ENCODE peak calls at places on chromosomes 2 and 18, in seven cellular contexts. E is activated naive CD4-positive, alpha-beta T cell treated with anti-CD3 and anti-CD28 coated beads, Interleukin-2, amount 10 ng/mL, durations not matched to agents 7 days and 5 days; Y is AG08396; I is Calu3; K is CD8-positive, alpha-beta memory T cell; Z is DMS153; B is cardiac fibroblast. O is an unnamed sample.

GRCh38 chr2:160427629-160428424 is 65.8 kb downstream of the RBMS1 start:
- DNase-seq in E (peak), Y (peak), I (no peak), K (peak), Z (no peak), B (peak), O (no peak)

GRCh38 chr2:38168710-38169480 is 92.9 kb upstream of the CYP1B1 start:
- DNase-seq in E (no peak), Y (no peak), I (no peak), K (no peak), Z (no peak), B (no peak), O (no peak)

GRCh38 chr2:25204190-25204838 is 35.9 kb upstream of the POMC start:
- DNase-seq in E (no peak), Y (no peak), I (no peak), K (no peak), Z (no peak), B (no peak), O (no peak)

GRCh38 chr2:37711308-37711731 is 39.9 kb upstream of the CDC42EP3 start:
- DNase-seq in E (peak), Y (peak), I (peak), K (peak), Z (no peak), B (peak), O (no peak)

GRCh38 chr2:163459986-163460385 is 275.8 kb downstream of the FIGN start:
- DNase-seq in E (no peak), Y (no peak), I (no peak), K (no peak), Z (no peak), B (no peak), O (no peak)

GRCh38 chr2:176473177-176473576 is 203.9 kb downstream of the MTX2 start:
- DNase-seq in E (peak), Y (peak), I (peak), K (no peak), Z (peak), B (peak), O (peak)

GRCh38 chr18:26911840-26912239 is 46.3 kb upstream of the AQP4 start:
- DNase-seq in E (no peak), Y (no peak), I (no peak), K (no peak), Z (no peak), B (no peak), O (no peak)

GRCh38 chr2:168255866-168256265 is 8.5 kb upstream of the STK39 start:
- DNase-seq in E (no peak), Y (no peak), I (no peak), K (no peak), Z (no peak), B (no peak), O (no peak)

GRCh38 chr2:113231064-113231463 is 47.7 kb downstream of the PAX8 start:
- DNase-seq in E (no peak), Y (no peak), I (no peak), K (no peak), Z (no peak), B (no peak), O (no peak)

GRCh38 chr2:232485333-232485756 is 2.3 kb downstream of the ECEL1 start:
- DNase-seq in E (peak), Y (no peak), I (no peak), K (peak), Z (no peak), B (no peak), O (no peak)

GRCh38 chr18:77062518-77063003 is 70.0 kb downstream of the MBP start:
- DNase-seq in E (peak), Y (no peak), I (no peak), K (peak), Z (no peak), B (peak), O (peak)

GRCh38 chr2:165621086-165621560 is 151.6 kb downstream of the CSRNP3 start:
- DNase-seq in E (no peak), Y (no peak), I (no peak), K (no peak), Z (no peak), B (peak), O (peak)

GRCh38 chr2:229752970-229753729 is 38.8 kb upstream of the DNER start:
- DNase-seq in E (no peak), Y (no peak), I (no peak), K (no peak), Z (no peak), B (no peak), O (no peak)

GRCh38 chr2:29450823-29451222 is 335.6 kb downstream of the CLIP4 start:
- DNase-seq in E (no peak), Y (no peak), I (no peak), K (no peak), Z (peak), B (no peak), O (no peak)

GRCh38 chr2:233387225-233387624 is 32.9 kb downstream of the DGKD start:
- DNase-seq in E (no peak), Y (peak), I (no peak), K (no peak), Z (no peak), B (no peak), O (peak)

GRCh38 chr2:176002684-176003225 is 688 bp upstream of the LNPK start:
- DNase-seq in E (no peak), Y (peak), I (peak), K (no peak), Z (peak), B (peak), O (peak)

GRCh38 chr2:144515425-144515693 is 4.6 kb downstream of the ZEB2 start:
- DNase-seq in E (no peak), Y (no peak), I (no peak), K (no peak), Z (no peak), B (no peak), O (no peak)

GRCh38 chr2:143710879-143711278 is 581.7 kb downstream of the ARHGAP15 start:
- DNase-seq in E (no peak), Y (no peak), I (no peak), K (no peak), Z (no peak), B (no peak), O (no peak)

GRCh38 chr18:36519358-36519757 is 221.8 kb downstream of the FHOD3 start:
- DNase-seq in E (no peak), Y (peak), I (no peak), K (no peak), Z (no peak), B (peak), O (no peak)

GRCh38 chr18:13877133-13877532 is 38.2 kb downstream of the MC2R start:
- DNase-seq in E (no peak), Y (no peak), I (no peak), K (no peak), Z (no peak), B (no peak), O (no peak)

GRCh38 chr2:46569061-46569560 is 89.7 kb downstream of the TMEM247 start:
- DNase-seq in E (no peak), Y (no peak), I (no peak), K (no peak), Z (no peak), B (peak), O (peak)

GRCh38 chr2:235765181-235765820 is 271.5 kb downstream of the AGAP1 start:
- DNase-seq in E (no peak), Y (peak), I (no peak), K (no peak), Z (no peak), B (peak), O (peak)

GRCh38 chr18:51168960-51169662 is 28.4 kb downstream of the MEX3C start:
- DNase-seq in E (no peak), Y (no peak), I (no peak), K (no peak), Z (no peak), B (no peak), O (no peak)

GRCh38 chr2:138113871-138114525 is 149.7 kb downstream of the HNMT start:
- DNase-seq in E (no peak), Y (no peak), I (no peak), K (no peak), Z (no peak), B (peak), O (no peak)

GRCh38 chr2:206805922-206806607 is 40.7 kb downstream of the FASTKD2 start:
- DNase-seq in E (no peak), Y (no peak), I (no peak), K (no peak), Z (no peak), B (no peak), O (no peak)